ENCODE peak calls at places on chromosome 7, in five cellular contexts. One of them, this sample, is unnamed.

GRCh38 chr7:34317039-34317438 is 341.0 kb upstream of the NPSR1 start:
- DNase-seq in GM23248: no peak
- DNase-seq in neural progenitor cell: no peak
- DNase-seq in MM.1S: no peak
- DNase-seq in PC-9: no peak
- DNase-seq in this sample: no peak

GRCh38 chr7:149771199-149771636 is 2.2 kb downstream of the ZNF467 start:
- DNase-seq in GM23248: no peak
- DNase-seq in neural progenitor cell: no peak
- DNase-seq in MM.1S: no peak
- DNase-seq in PC-9: no peak
- DNase-seq in this sample: peak; percentile 30

GRCh38 chr7:158029431-158029938 is 558.1 kb downstream of the PTPRN2 start:
- DNase-seq in neural progenitor cell: no peak
- DNase-seq in MM.1S: no peak
- DNase-seq in PC-9: no peak
- DNase-seq in GM23248: no peak
- DNase-seq in this sample: no peak

GRCh38 chr7:80088705-80089104 is 45.9 kb upstream of the GNAI1 start:
- DNase-seq in GM23248: peak; percentile 11
- DNase-seq in PC-9: no peak
- DNase-seq in MM.1S: peak; percentile 36
- DNase-seq in neural progenitor cell: no peak
- DNase-seq in this sample: no peak

GRCh38 chr7:96414931-96415292 is 93.0 kb upstream of the SLC25A13 start:
- DNase-seq in neural progenitor cell: peak; percentile 76
- DNase-seq in MM.1S: peak; percentile 63
- DNase-seq in PC-9: peak; percentile 43
- DNase-seq in GM23248: peak; percentile 58
- DNase-seq in this sample: peak; percentile 70

GRCh38 chr7:2554654-2555053 is 670 bp downstream of the BRAT1 start:
- DNase-seq in neural progenitor cell: peak; percentile 42
- DNase-seq in GM23248: no peak
- DNase-seq in PC-9: no peak
- DNase-seq in MM.1S: no peak
- DNase-seq in this sample: no peak

GRCh38 chr7:45402480-45403218 is 171.5 kb upstream of the ADCY1 start:
- DNase-seq in MM.1S: peak; percentile 23
- DNase-seq in GM23248: peak; percentile 50
- DNase-seq in neural progenitor cell: no peak
- DNase-seq in PC-9: no peak
- DNase-seq in this sample: no peak

GRCh38 chr7:144027070-144027469 is 21.7 kb upstream of the OR2A5 start:
- DNase-seq in GM23248: peak; percentile 61
- DNase-seq in MM.1S: peak; percentile 30
- DNase-seq in neural progenitor cell: peak; percentile 6
- DNase-seq in PC-9: no peak
- DNase-seq in this sample: peak; percentile 22

GRCh38 chr7:40885503-40885902 is 750.7 kb downstream of the SUGCT start:
- DNase-seq in PC-9: peak; percentile 9
- DNase-seq in GM23248: peak; percentile 12
- DNase-seq in neural progenitor cell: no peak
- DNase-seq in MM.1S: no peak
- DNase-seq in this sample: no peak

GRCh38 chr7:191105-192034 is 1.0 kb upstream of the FAM20C start:
- DNase-seq in PC-9: no peak
- DNase-seq in GM23248: peak; percentile 96
- DNase-seq in neural progenitor cell: peak; percentile 37
- DNase-seq in MM.1S: no peak
- DNase-seq in this sample: no peak

GRCh38 chr7:48173983-48174382 is 2.7 kb downstream of the ABCA13 start:
- DNase-seq in neural progenitor cell: no peak
- DNase-seq in PC-9: no peak
- DNase-seq in MM.1S: no peak
- DNase-seq in GM23248: peak; percentile 53
- DNase-seq in this sample: no peak

GRCh38 chr7:141544831-141545230 is 6.4 kb upstream of the AGK start:
- DNase-seq in neural progenitor cell: peak; percentile 31
- DNase-seq in GM23248: no peak
- DNase-seq in PC-9: no peak
- DNase-seq in MM.1S: no peak
- DNase-seq in this sample: peak; percentile 78

GRCh38 chr7:81301815-81302214 is 383.0 kb upstream of the SEMA3C start:
- DNase-seq in PC-9: no peak
- DNase-seq in neural progenitor cell: no peak
- DNase-seq in GM23248: no peak
- DNase-seq in MM.1S: no peak
- DNase-seq in this sample: no peak

GRCh38 chr7:38276096-38276857 is 2.8 kb upstream of the TARP start:
- DNase-seq in PC-9: no peak
- DNase-seq in MM.1S: no peak
- DNase-seq in neural progenitor cell: no peak
- DNase-seq in GM23248: no peak
- DNase-seq in this sample: no peak

GRCh38 chr7:158401295-158401694 is 186.3 kb downstream of the PTPRN2 start:
- DNase-seq in PC-9: no peak
- DNase-seq in neural progenitor cell: no peak
- DNase-seq in MM.1S: no peak
- DNase-seq in GM23248: no peak
- DNase-seq in this sample: no peak

GRCh38 chr7:37480642-37481041 is 32.0 kb upstream of the ELMO1 start:
- DNase-seq in PC-9: no peak
- DNase-seq in neural progenitor cell: no peak
- DNase-seq in MM.1S: no peak
- DNase-seq in GM23248: no peak
- DNase-seq in this sample: no peak

GRCh38 chr7:50069613-50070012 is 23.4 kb downstream of the ZPBP start:
- DNase-seq in GM23248: peak; percentile 57
- DNase-seq in neural progenitor cell: no peak
- DNase-seq in PC-9: no peak
- DNase-seq in MM.1S: peak; percentile 37
- DNase-seq in this sample: peak; percentile 24

GRCh38 chr7:16178069-16178468 is 243.3 kb downstream of the CRPPA start:
- DNase-seq in neural progenitor cell: no peak
- DNase-seq in PC-9: no peak
- DNase-seq in MM.1S: no peak
- DNase-seq in GM23248: peak; percentile 3
- DNase-seq in this sample: no peak

GRCh38 chr7:76272872-76273271 is 29.6 kb upstream of the HSPB1 start:
- DNase-seq in PC-9: no peak
- DNase-seq in MM.1S: peak; percentile 13
- DNase-seq in GM23248: no peak
- DNase-seq in neural progenitor cell: no peak
- DNase-seq in this sample: peak; percentile 38

GRCh38 chr7:8236781-8237407 is 25.1 kb downstream of the ICA1 start:
- DNase-seq in GM23248: no peak
- DNase-seq in PC-9: no peak
- DNase-seq in neural progenitor cell: no peak
- DNase-seq in MM.1S: no peak
- DNase-seq in this sample: no peak

GRCh38 chr7:103915958-103916357 is 73.5 kb downstream of the RELN start:
- DNase-seq in neural progenitor cell: no peak
- DNase-seq in GM23248: peak; percentile 63
- DNase-seq in PC-9: no peak
- DNase-seq in MM.1S: no peak
- DNase-seq in this sample: no peak

GRCh38 chr7:27151945-27152815 is at the start of gene HOXA3:
- DNase-seq in PC-9: no peak
- DNase-seq in GM23248: peak; percentile 89
- DNase-seq in neural progenitor cell: no peak
- DNase-seq in MM.1S: no peak
- DNase-seq in this sample: peak; percentile 6

GRCh38 chr7:12229046-12229445 is 18.0 kb downstream of the TMEM106B start:
- DNase-seq in neural progenitor cell: no peak
- DNase-seq in PC-9: no peak
- DNase-seq in GM23248: peak; percentile 55
- DNase-seq in MM.1S: no peak
- DNase-seq in this sample: no peak

GRCh38 chr7:139772837-139773236 is 5.0 kb downstream of the HIPK2 start:
- DNase-seq in neural progenitor cell: no peak
- DNase-seq in PC-9: no peak
- DNase-seq in GM23248: no peak
- DNase-seq in MM.1S: no peak
- DNase-seq in this sample: no peak

GRCh38 chr7:139773372-139773771 is 4.4 kb downstream of the HIPK2 start:
- DNase-seq in PC-9: no peak
- DNase-seq in MM.1S: peak; percentile 24
- DNase-seq in GM23248: no peak
- DNase-seq in neural progenitor cell: no peak
- DNase-seq in this sample: no peak

GRCh38 chr7:139771001-139771956 is 6.5 kb downstream of the HIPK2 start:
- DNase-seq in GM23248: peak; percentile 68
- DNase-seq in neural progenitor cell: no peak
- DNase-seq in MM.1S: no peak
- DNase-seq in PC-9: peak; percentile 43
- DNase-seq in this sample: no peak

GRCh38 chr7:139774376-139774775 is 3.4 kb downstream of the HIPK2 start:
- DNase-seq in neural progenitor cell: no peak
- DNase-seq in GM23248: peak; percentile 90
- DNase-seq in MM.1S: no peak
- DNase-seq in PC-9: no peak
- DNase-seq in this sample: no peak

GRCh38 chr7:139772115-139772514 is 5.7 kb downstream of the HIPK2 start:
- DNase-seq in neural progenitor cell: no peak
- DNase-seq in PC-9: no peak
- DNase-seq in MM.1S: no peak
- DNase-seq in GM23248: no peak
- DNase-seq in this sample: no peak
- H3F3A ChIP-seq in neural progenitor cell: peaks cover 7% of the 10 kb centered on the region
- H3F3A ChIP-seq in PC-9: peaks cover 45% of the 10 kb centered on the region
- H3F3A ChIP-seq in MM.1S: peaks cover 61% of the 10 kb centered on the region
- H3F3A ChIP-seq in GM23248: peaks cover 57% of the 10 kb centered on the region
- H3F3A ChIP-seq in this sample: peaks cover 6% of the 10 kb centered on the region

GRCh38 chr7:67006966-67007365 is 10.3 kb downstream of the TYW1 start:
- DNase-seq in neural progenitor cell: no peak
- DNase-seq in GM23248: no peak
- DNase-seq in MM.1S: no peak
- DNase-seq in PC-9: no peak
- DNase-seq in this sample: no peak
- H3K79me2 ChIP-seq in neural progenitor cell: peaks cover 16% of the 10 kb centered on the region
- H3K79me2 ChIP-seq in GM23248: no peaks in the 10 kb centered on the region
- H3K79me2 ChIP-seq in MM.1S: peaks cover 4% of the 10 kb centered on the region
- H3K79me2 ChIP-seq in PC-9: no peaks in the 10 kb centered on the region
- H3K79me2 ChIP-seq in this sample: peaks cover 19% of the 10 kb centered on the region

DNA sequence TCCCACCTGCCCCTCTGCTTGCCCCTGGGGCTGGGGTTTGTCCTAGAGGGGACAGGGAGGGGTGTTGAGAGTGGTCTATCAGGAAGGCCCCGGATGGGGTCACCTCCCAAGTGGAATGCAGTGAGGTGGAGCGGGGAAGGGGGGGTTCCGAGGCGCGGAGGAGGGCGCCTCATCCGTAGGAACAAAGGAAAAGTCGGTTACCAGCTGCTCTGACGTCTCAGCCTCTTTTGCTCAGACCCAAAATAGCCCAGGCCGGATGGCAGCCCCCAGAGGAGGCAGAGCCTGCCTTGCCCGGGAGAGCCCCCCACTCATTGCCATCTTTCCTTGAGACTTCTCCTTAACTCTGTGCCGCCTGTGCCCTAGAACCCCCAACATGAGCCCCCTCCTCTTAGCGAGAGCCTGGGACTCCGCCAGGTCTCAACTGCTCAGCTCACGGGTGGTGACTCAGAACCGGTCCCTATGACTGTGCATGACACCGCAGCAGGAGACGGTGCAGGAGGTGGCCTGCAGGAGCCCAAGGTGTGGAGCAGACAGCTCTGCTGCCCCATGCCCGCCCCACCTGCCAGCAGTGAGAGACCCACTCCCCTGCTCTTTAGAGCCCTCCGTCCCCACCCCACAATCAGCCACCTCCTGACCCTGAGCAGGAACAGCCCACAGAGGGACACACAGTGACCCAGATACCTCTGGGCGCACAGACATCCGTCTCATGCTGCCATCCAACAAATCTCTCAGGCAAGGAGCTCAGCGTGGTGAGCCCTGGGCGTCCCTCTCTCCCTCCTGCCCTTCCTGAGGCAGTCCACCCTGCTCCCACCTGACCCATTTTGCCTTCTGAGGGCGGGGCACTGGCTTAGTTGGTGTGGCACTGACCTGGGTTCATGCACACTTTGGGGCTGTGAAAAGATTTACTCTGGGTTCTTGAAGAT is 13.1 kb downstream of the STX1A start:
- DNase-seq in MM.1S: no peak
- DNase-seq in neural progenitor cell: no peak
- DNase-seq in GM23248: peak; percentile 49
- DNase-seq in PC-9: peak; percentile 86
- DNase-seq in this sample: no peak
- H3F3A ChIP-seq in MM.1S: no peaks in the 10 kb centered on the region
- H3F3A ChIP-seq in neural progenitor cell: peaks cover 16% of the 10 kb centered on the region
- H3F3A ChIP-seq in GM23248: no peaks in the 10 kb centered on the region
- H3F3A ChIP-seq in PC-9: peaks cover 79% of the 10 kb centered on the region
- H3F3A ChIP-seq in this sample: peaks cover 5% of the 10 kb centered on the region

DNA sequence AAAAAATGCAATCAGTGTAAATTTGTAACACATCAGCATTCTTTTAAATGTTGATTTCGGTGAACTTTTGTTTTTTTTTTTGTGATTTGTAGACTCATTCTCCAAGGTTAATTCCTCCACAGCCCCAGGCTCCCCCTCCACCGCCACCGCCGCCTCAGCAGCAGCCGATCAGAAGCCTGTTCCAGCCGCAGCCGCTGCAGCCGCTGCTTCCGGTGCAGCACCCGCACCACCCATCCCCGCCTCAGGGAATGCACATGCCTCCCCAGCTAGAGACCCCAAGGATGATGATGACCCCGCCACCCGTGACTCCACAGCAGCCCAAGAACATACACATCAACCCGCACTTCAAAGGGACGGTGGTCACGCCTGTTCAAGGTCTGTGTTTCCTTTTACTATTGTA is 66.6 kb downstream of the RBM33 start:
- DNase-seq in MM.1S: peak; percentile 1
- DNase-seq in neural progenitor cell: no peak
- DNase-seq in GM23248: no peak
- DNase-seq in PC-9: no peak
- DNase-seq in this sample: no peak
- H3K79me2 ChIP-seq in MM.1S: peaks cover 87% of the 10 kb centered on the region
- H3K79me2 ChIP-seq in neural progenitor cell: peaks cover 58% of the 10 kb centered on the region
- H3K79me2 ChIP-seq in GM23248: peaks cover 90% of the 10 kb centered on the region
- H3K79me2 ChIP-seq in PC-9: peaks cover 10% of the 10 kb centered on the region
- H3K79me2 ChIP-seq in this sample: peaks cover 79% of the 10 kb centered on the region

DNA sequence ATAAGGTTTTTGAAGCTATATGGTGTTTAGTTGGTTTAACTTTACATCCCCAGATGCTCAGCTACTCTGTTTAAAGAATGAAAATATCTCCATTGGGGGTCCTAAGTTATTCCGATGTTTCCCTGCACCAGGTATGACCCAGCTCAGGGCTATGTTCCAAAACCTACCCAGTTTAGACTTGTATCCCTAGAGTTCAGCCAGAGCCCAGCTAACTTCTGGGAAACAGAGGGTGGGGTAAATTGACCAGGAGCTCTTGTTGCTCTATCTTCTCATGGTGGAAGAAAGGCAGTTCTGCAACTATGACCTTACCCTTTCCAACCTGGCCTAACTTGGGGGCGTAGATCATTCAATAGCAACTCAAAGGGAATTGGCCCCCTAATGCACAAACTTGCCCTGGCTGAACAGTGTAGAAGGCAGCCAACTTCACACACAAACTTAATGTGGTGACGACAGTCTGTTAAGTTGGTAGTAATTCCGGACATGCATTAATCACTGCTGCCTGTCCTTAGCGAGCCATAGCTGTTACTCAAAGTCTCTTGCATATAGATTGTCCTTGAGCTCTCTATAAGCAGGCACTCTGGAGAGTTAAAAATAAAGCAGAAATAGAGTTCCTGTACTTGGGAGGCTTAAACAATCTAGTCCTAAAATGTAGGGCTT is 5.4 kb upstream of the ZNRF2 start:
- DNase-seq in PC-9: no peak
- DNase-seq in neural progenitor cell: no peak
- DNase-seq in MM.1S: no peak
- DNase-seq in GM23248: no peak
- DNase-seq in this sample: no peak
- H3F3A ChIP-seq in PC-9: peaks cover 8% of the 10 kb centered on the region
- H3F3A ChIP-seq in neural progenitor cell: peaks cover 15% of the 10 kb centered on the region
- H3F3A ChIP-seq in MM.1S: no peaks in the 10 kb centered on the region
- H3F3A ChIP-seq in GM23248: peaks cover 10% of the 10 kb centered on the region
- H3F3A ChIP-seq in this sample: no peaks in the 10 kb centered on the region